ENCODE peak calls at places on chromosomes 11 and 22, in ten cellular contexts. Y is lower lobe of right lung; Q is CD8-positive, alpha-beta T cell; W is fibroblast of lung; B is coronary artery; X is HCT116; H is GM20000; G is adrenal gland; R is thoracic aorta; V is endothelial cell. I is an unnamed sample.

GRCh38 chr11:39374963-39375698 is 2084.3 kb downstream of the LRRC4C start:
- DNase-seq in R (no peak), Q (no peak), V (peak; percentile 7), H (peak; percentile 8), B (no peak), X (peak; percentile 10), G (no peak), Y (no peak), W (peak; percentile 27), I (no peak)

GRCh38 chr11:121886005-121886739 is 229.8 kb downstream of the BLID start:
- DNase-seq in H (no peak), R (no peak), W (no peak), G (peak; percentile 32), Y (no peak), Q (no peak), X (no peak), B (no peak), V (no peak), I (no peak)

GRCh38 chr11:125320347-125321122 is 156.0 kb downstream of the PKNOX2 start:
- DNase-seq in G (no peak), Q (no peak), X (no peak), H (no peak), Y (no peak), B (no peak), W (no peak), V (no peak), R (no peak), I (no peak)

GRCh38 chr11:93655047-93655446 is 6.4 kb upstream of the CEP295 start:
- DNase-seq in B (no peak), V (no peak), X (no peak), Y (no peak), Q (no peak), R (no peak), W (no peak), H (no peak), G (no peak), I (no peak)

GRCh38 chr11:46697303-46697702 is 3.1 kb downstream of the ARHGAP1 start:
- DNase-seq in W (no peak), Y (no peak), V (no peak), B (no peak), R (no peak), Q (no peak), H (no peak), G (no peak), X (no peak), I (no peak)

GRCh38 chr11:36345535-36346141 is 49.5 kb downstream of the PRR5L start:
- DNase-seq in Q (no peak), R (no peak), V (no peak), X (no peak), H (no peak), W (no peak), B (no peak), G (no peak), Y (no peak), I (no peak)

GRCh38 chr11:133928628-133929059 is 28.1 kb downstream of the IGSF9B start:
- DNase-seq in V (no peak), Y (no peak), H (no peak), B (no peak), Q (peak; percentile 68), G (no peak), X (no peak), R (no peak), W (no peak), I (no peak)

GRCh38 chr22:21657361-21658118 is 8.3 kb upstream of the PPIL2 start:
- DNase-seq in W (peak; percentile 11), X (peak; percentile 31), R (no peak), H (peak; percentile 97), V (peak; percentile 64), Q (peak; percentile 80), B (no peak), G (peak; percentile 68), Y (peak; percentile 91), I (peak; percentile 99)

GRCh38 chr22:45424241-45424731 is 10.8 kb downstream of the RIBC2 start:
- DNase-seq in X (no peak), H (no peak), W (no peak), V (no peak), Y (peak; percentile 86), B (peak; percentile 70), R (no peak), Q (no peak), G (no peak), I (no peak)

GRCh38 chr11:65362320-65362931 is 7.9 kb downstream of the TIGD3 start:
- DNase-seq in B (no peak), V (no peak), W (no peak), X (no peak), H (peak; percentile 77), Y (no peak), Q (no peak), R (no peak), G (no peak), I (no peak)

GRCh38 chr22:47808886-47809620 is 1046.6 kb downstream of the TBC1D22A start:
- DNase-seq in R (no peak), B (no peak), H (no peak), W (no peak), G (no peak), X (no peak), Q (no peak), Y (no peak), V (no peak), I (no peak)

GRCh38 chr11:9677951-9678350 is 14.1 kb downstream of the SWAP70 start:
- DNase-seq in W (no peak), Y (no peak), Q (no peak), H (no peak), V (no peak), G (no peak), X (no peak), R (no peak), B (no peak), I (no peak)
- TF ChIP-seq CTCF in W (no peak), Y (no peak), Q (no peak), H (no peak), V (no peak), G (no peak), X (no peak), R (no peak), B (no peak), I (no peak)

DNA sequence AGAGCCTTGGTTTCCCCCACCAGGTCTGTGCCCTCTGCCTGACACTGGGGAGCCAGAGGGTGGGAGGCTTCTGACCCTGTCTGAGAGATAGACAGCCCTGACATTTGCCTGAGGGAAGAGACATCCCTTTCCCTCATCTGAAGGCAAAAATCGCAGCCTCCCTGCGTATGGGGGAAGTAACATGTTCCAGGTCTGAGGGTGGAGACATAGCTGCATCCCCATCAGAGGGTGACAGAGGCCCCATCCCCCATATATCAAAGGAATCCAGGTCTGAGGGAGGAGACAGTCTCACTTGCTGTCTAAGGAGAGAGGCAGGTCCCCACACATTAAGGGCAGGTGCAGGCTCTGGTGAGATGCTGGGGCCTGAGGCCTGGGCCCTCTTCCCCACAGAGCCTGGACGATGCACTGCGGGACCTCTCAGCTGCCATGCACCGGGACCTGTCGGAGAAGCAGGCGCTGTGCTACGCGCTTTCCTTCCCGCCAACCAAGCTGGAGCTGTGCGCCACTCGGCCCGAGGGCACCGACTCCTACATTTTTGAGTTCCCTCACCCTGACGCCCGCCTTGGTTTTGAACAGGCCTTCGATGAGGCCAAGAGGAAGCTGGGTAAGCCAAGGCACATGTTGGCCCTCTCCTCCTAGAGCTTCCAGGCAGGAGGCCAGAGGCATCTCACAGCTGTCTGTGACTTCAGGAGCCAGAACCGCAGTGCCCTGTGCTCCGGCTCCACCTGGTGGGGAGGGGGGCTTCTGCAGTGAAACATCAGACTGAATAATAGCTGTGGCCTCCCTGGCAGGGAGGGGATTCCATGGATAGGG is 16.1 kb upstream of the RELT start:
- DNase-seq in W (peak; percentile 48), Y (no peak), Q (peak; percentile 40), V (peak; percentile 73), G (no peak), R (no peak), X (no peak), H (no peak), B (no peak), I (peak; percentile 50)
- TF ChIP-seq CTCF in W (peak; percentile 36), Y (no peak), Q (peak; percentile 44), V (peak; percentile 57), G (peak; percentile 12), R (peak; percentile 13), X (peak; percentile 66), H (peak; percentile 30), B (no peak), I (peak; percentile 22)

DNA sequence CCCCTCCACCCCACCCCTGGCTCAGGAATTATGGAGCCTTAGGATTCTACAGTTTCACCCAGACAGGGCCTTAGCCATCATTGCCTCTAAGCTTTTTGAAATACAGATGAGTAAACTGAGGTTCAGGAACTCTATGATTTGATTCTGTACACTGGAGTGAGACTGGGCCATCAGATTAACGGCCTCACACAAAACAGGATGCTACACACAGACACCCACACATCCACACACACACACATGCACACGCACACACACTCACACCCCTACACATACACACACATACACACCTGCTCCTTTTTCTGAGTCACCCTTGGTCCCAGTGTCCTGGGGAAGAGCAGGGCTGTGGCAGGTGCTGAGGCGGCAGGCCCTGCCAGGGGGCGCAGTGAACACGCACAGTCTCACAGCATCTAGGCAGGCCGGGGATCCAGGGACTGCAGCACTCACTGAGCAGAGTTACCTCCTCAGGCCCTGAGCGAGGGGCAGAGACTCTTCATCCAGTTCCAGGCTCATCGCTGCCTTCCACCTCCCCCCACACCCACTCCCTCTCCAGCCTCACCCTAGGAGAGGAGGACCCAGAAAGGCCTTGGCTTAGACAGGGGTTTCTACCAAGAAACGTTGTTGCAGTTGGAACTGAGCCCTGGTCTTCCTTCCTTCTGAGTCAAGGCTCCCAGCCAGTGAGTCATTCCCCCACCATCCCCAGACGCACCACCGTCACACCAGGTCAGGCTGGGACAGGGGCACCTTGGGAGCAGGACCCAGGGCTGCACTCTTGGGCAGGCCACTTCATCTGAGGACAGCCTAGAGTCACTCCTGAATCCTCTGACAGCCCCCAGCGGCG is 89.8 kb upstream of the PARVA start:
- DNase-seq in H (no peak), Y (no peak), G (peak; percentile 88), R (peak; percentile 91), W (peak; percentile 96), V (peak; percentile 74), Q (no peak), B (peak; percentile 96), X (peak; percentile 78), I (no peak)
- TF ChIP-seq CTCF in H (no peak), Y (no peak), G (peak; percentile 29), R (peak; percentile 34), W (peak; percentile 38), V (peak; percentile 14), Q (no peak), B (peak; percentile 26), X (peak; percentile 80), I (peak; percentile 28)

GRCh38 chr22:19478466-19479357 is at the start of gene UFD1:
- DNase-seq in Q (peak; percentile 78), R (peak; percentile 52), H (peak; percentile 88), B (peak; percentile 92), X (no peak), Y (peak; percentile 88), G (peak; percentile 81), W (peak; percentile 91), V (peak; percentile 74), I (peak; percentile 45)

GRCh38 chr22:19478086-19478392 is 954 bp downstream of the UFD1 start:
- DNase-seq in Q (no peak), H (no peak), Y (no peak), R (no peak), V (no peak), X (no peak), G (no peak), W (no peak), B (no peak), I (no peak)

GRCh38 chr22:19476023-19476422 is 3.0 kb downstream of the UFD1 start:
- DNase-seq in V (no peak), G (no peak), B (no peak), W (no peak), R (no peak), H (no peak), Y (no peak), X (no peak), Q (no peak), I (no peak)

GRCh38 chr22:19479358-19480172 is at the start of gene CDC45:
- DNase-seq in H (peak; percentile 96), Y (peak; percentile 97), W (peak; percentile 99), X (peak; percentile 96), Q (peak; percentile 91), G (peak; percentile 97), R (peak; percentile 91), B (peak; percentile 97), V (peak; percentile 89), I (peak; percentile 93)

GRCh38 chr22:19477321-19478085 is 1.5 kb downstream of the UFD1 start:
- DNase-seq in Y (no peak), W (peak; percentile 50), R (no peak), X (no peak), G (no peak), V (no peak), H (no peak), Q (no peak), B (no peak), I (no peak)
- TF ChIP-seq CTCF in Y (peak; percentile 17), W (no peak), R (no peak), X (no peak), G (no peak), V (no peak), H (no peak), Q (no peak), B (peak; percentile 9), I (peak; percentile 26)